ENCODE peak calls at places on chromosomes 3 and 15, in ten cellular contexts. A is upper lobe of right lung; R is dermis microvascular lymphatic vessel endothelial cell; Y is IMR-90; Z is colonic mucosa; X is stimulated activated CD4-positive, alpha-beta T cell treated with anti-CD3 and anti-CD28 coated beads, Interleukin-4, amount 100 ng/mL, for 4 hours; S is central memory CD4-positive, alpha-beta T cell; G is NCI-H2081 treated with DMSO at 0.1 percent for 48 hours; T is spleen; E is iPS-NIHi11. P is an unnamed sample.

GRCh38 chr15:62390793-62391543 is 225.9 kb upstream of the C2CD4B start:
- DNase-seq in S (peak), E (peak), Y (peak), R (no peak), G (no peak), X (no peak), A (peak), T (peak), Z (peak), P (peak)

GRCh38 chr15:36501063-36501678 is 78.3 kb upstream of the CDIN1 start:
- DNase-seq in Z (peak), S (no peak), X (no peak), R (peak), E (peak), Y (peak), G (peak), T (no peak), A (no peak), P (peak)

GRCh38 chr3:30548605-30549004 is 57.8 kb upstream of the TGFBR2 start:
- DNase-seq in X (peak), S (no peak), G (no peak), R (no peak), Y (no peak), T (no peak), E (peak), Z (no peak), A (no peak), P (no peak)

GRCh38 chr15:40853241-40853890 is 9.5 kb downstream of the SPINT1 start:
- DNase-seq in X (no peak), Y (no peak), E (no peak), A (no peak), S (no peak), R (no peak), G (no peak), T (peak), Z (no peak), P (no peak)

GRCh38 chr15:41930221-41930866 is 36.5 kb upstream of the SPTBN5 start:
- DNase-seq in E (no peak), Y (peak), R (no peak), X (no peak), S (no peak), Z (peak), A (peak), G (no peak), T (no peak), P (no peak)

GRCh38 chr3:177109688-177110087 is 87.6 kb downstream of the TBL1XR1 start:
- DNase-seq in G (no peak), T (no peak), Z (no peak), R (no peak), Y (no peak), X (no peak), E (no peak), A (no peak), S (peak), P (no peak)

GRCh38 chr15:88344786-88345185 is 88.2 kb upstream of the NTRK3 start:
- DNase-seq in Z (no peak), E (no peak), S (no peak), Y (no peak), X (no peak), G (no peak), R (no peak), A (no peak), T (no peak), P (no peak)

GRCh38 chr3:46222435-46223161 is 14.5 kb upstream of the CCR1 start:
- DNase-seq in R (no peak), Z (no peak), A (no peak), G (no peak), T (no peak), Y (no peak), X (no peak), S (no peak), E (no peak), P (no peak)

GRCh38 chr3:28994161-28994905 is 286.5 kb upstream of the RBMS3 start:
- DNase-seq in Y (no peak), S (no peak), X (no peak), T (no peak), E (no peak), G (no peak), Z (no peak), A (no peak), R (no peak), P (peak)

GRCh38 chr3:192564611-192565010 is 162.7 kb downstream of the FGF12 start:
- DNase-seq in T (no peak), Z (no peak), E (no peak), G (no peak), R (no peak), S (no peak), A (no peak), Y (no peak), X (no peak), P (no peak)

GRCh38 chr3:127017229-127017628 is 34.3 kb downstream of the PLXNA1 start:
- DNase-seq in T (no peak), X (no peak), Y (no peak), S (no peak), E (no peak), G (no peak), R (no peak), A (no peak), Z (no peak), P (no peak)

GRCh38 chr3:129836381-129837056 is 57.0 kb downstream of the TMCC1 start:
- DNase-seq in Y (peak), X (no peak), Z (no peak), E (peak), T (no peak), A (no peak), S (no peak), G (no peak), R (no peak), P (peak)

GRCh38 chr15:33547876-33548275 is 237.1 kb downstream of the RYR3 start:
- DNase-seq in A (no peak), E (peak), X (no peak), Z (no peak), S (no peak), T (no peak), R (peak), Y (peak), G (no peak), P (peak)

GRCh38 chr3:10725067-10725466 is 91.0 kb upstream of the SLC6A11 start:
- DNase-seq in R (no peak), A (no peak), S (no peak), Z (no peak), E (no peak), Y (no peak), T (no peak), X (no peak), G (no peak), P (no peak)

GRCh38 chr3:122793568-122794416 is at the start of gene HSPBAP1:
- DNase-seq in E (peak), Z (peak), G (no peak), T (peak), X (peak), A (peak), Y (peak), R (peak), S (peak), P (peak)

GRCh38 chr15:67784057-67784781 is 41.1 kb upstream of the SKOR1 start:
- DNase-seq in E (no peak), Y (no peak), S (peak), G (peak), R (no peak), A (no peak), T (peak), Z (no peak), X (no peak), P (no peak)

GRCh38 chr15:96053039-96054021 is 277.2 kb upstream of the NR2F2 start:
- DNase-seq in R (no peak), S (no peak), Y (no peak), G (peak), A (peak), Z (peak), T (peak), E (peak), X (no peak), P (peak)

GRCh38 chr3:173465112-173465511 is 67.6 kb downstream of the NLGN1 start:
- DNase-seq in R (no peak), A (no peak), G (no peak), Y (peak), X (no peak), Z (no peak), E (no peak), S (no peak), T (no peak), P (peak)

GRCh38 chr3:113211370-113212154 is at the start of gene BOC:
- DNase-seq in S (no peak), A (peak), X (no peak), T (no peak), R (no peak), Z (peak), E (peak), G (no peak), Y (peak), P (peak)

GRCh38 chr3:59820352-59820934 is 770.6 kb upstream of the CFAP20DC start:
- DNase-seq in Z (no peak), Y (peak), R (no peak), A (no peak), E (no peak), T (no peak), X (no peak), S (no peak), G (no peak), P (no peak)

GRCh38 chr15:50183112-50183794 is 1.3 kb downstream of the SLC27A2 start:
- DNase-seq in S (no peak), E (no peak), G (no peak), Z (peak), A (no peak), X (peak), Y (no peak), R (no peak), T (no peak), P (no peak)

GRCh38 chr15:66084704-66085103 is 168.8 kb downstream of the MEGF11 start:
- DNase-seq in X (no peak), Z (no peak), A (peak), G (no peak), S (no peak), T (peak), R (no peak), Y (no peak), E (no peak), P (no peak)

GRCh38 chr3:36867810-36868209 is 77.0 kb downstream of the TRANK1 start:
- DNase-seq in Y (no peak), S (no peak), E (no peak), G (no peak), Z (no peak), T (no peak), A (no peak), X (no peak), R (no peak), P (peak)

GRCh38 chr15:67373971-67374370 is 119.4 kb downstream of the IQCH start:
- DNase-seq in E (no peak), T (no peak), G (no peak), A (no peak), R (no peak), X (no peak), Z (no peak), S (no peak), Y (no peak), P (no peak)

GRCh38 chr3:123028233-123028828 is 768 bp upstream of the SEMA5B start:
- DNase-seq in Y (peak), A (no peak), E (peak), Z (peak), R (no peak), X (no peak), G (peak), S (peak), T (no peak), P (peak)

GRCh38 chr3:58009026-58009748 is 965 bp downstream of the FLNB start:
- DNase-seq in Y (no peak), R (no peak), G (no peak), X (peak), E (peak), Z (peak), S (peak), A (peak), T (peak), P (peak)

GRCh38 chr3:150479370-150479769 is 66.9 kb downstream of the SERP1 start:
- DNase-seq in A (no peak), R (no peak), X (no peak), Y (no peak), T (no peak), S (no peak), Z (no peak), G (no peak), E (no peak), P (no peak)

GRCh38 chr3:190375250-190375649 is 12.7 kb upstream of the CLDN16 start:
- DNase-seq in Y (no peak), X (no peak), T (no peak), A (no peak), R (no peak), E (peak), S (no peak), G (no peak), Z (no peak), P (no peak)